ENCODE peak calls at places on chromosomes 16 and 17, in six cellular contexts. I, N, J, C, M and Q are unnamed samples.

GRCh38 chr17:75848523-75849303 is 4.5 kb upstream of the UNC13D start:
- DNase-seq in I (peak; percentile 64), N (peak; percentile 77), J (peak; percentile 44), C (no peak), M (no peak), Q (no peak)

GRCh38 chr16:57357330-57358151 is 1.0 kb upstream of the CCL22 start:
- DNase-seq in I (no peak), N (no peak), J (no peak), C (no peak), M (no peak), Q (no peak)

GRCh38 chr17:27747462-27748359 is 52.6 kb downstream of the NOS2 start:
- DNase-seq in I (no peak), N (no peak), J (no peak), C (no peak), M (no peak), Q (no peak)

GRCh38 chr17:801660-802059 is 19.5 kb downstream of the MRM3 start:
- DNase-seq in I (no peak), N (no peak), J (peak; percentile 67), C (no peak), M (no peak), Q (peak; percentile 21)

GRCh38 chr17:45824475-45824874 is 20.2 kb upstream of the SPPL2C start:
- DNase-seq in I (no peak), N (no peak), J (no peak), C (no peak), M (no peak), Q (no peak)

GRCh38 chr17:42408076-42408475 is 15.0 kb downstream of the CAVIN1 start:
- DNase-seq in I (no peak), N (no peak), J (no peak), C (no peak), M (no peak), Q (no peak)

GRCh38 chr17:13509561-13509960 is 92.2 kb downstream of the HS3ST3A1 start:
- DNase-seq in I (no peak), N (no peak), J (peak; percentile 32), C (no peak), M (no peak), Q (no peak)

GRCh38 chr16:29147710-29148425 is 163.0 kb downstream of the LAT start:
- DNase-seq in I (no peak), N (no peak), J (no peak), C (no peak), M (no peak), Q (no peak)

GRCh38 chr16:82884320-82884898 is 257.6 kb downstream of the CDH13 start:
- DNase-seq in I (no peak), N (no peak), J (no peak), C (no peak), M (no peak), Q (no peak)

GRCh38 chr17:1752425-1752941 is 9.4 kb upstream of the SERPINF1 start:
- DNase-seq in I (no peak), N (no peak), J (no peak), C (no peak), M (no peak), Q (no peak)

GRCh38 chr16:56923481-56923880 is 8.5 kb upstream of the HERPUD1 start:
- DNase-seq in I (no peak), N (no peak), J (peak; percentile 97), C (no peak), M (peak; percentile 39), Q (no peak)